ENCODE peak calls at places on chromosomes 4 and X, in eight cellular contexts. F is Karpas-422, M is PC-3, T is OCI-LY7, G is neural progenitor cell, C is mammary epithelial cell, U is fibroblast of lung, K is PC-9. R is an unnamed sample.

GRCh38 chr4:154822775-154823174 is 41.7 kb downstream of the RBM46 start:
- DNase-seq in F (no peak), M (peak; percentile 36), T (no peak), G (no peak), C (peak; percentile 67), U (peak; percentile 66), K (no peak), R (peak; percentile 91)

GRCh38 chr4:118889313-118889694 is 650 bp downstream of the SYNPO2 start:
- DNase-seq in F (peak; percentile 47), M (no peak), T (no peak), G (no peak), C (no peak), U (no peak), K (no peak), R (peak; percentile 10)

GRCh38 chr4:90099795-90100194 is 27.4 kb upstream of the CCSER1 start:
- DNase-seq in F (peak; percentile 86), M (peak; percentile 72), T (no peak), G (no peak), C (peak; percentile 72), U (peak; percentile 20), K (peak; percentile 9), R (peak; percentile 8)

GRCh38 chrX:75892749-75893148 is 107.7 kb upstream of the MAGEE2 start:
- DNase-seq in F (no peak), M (no peak), T (no peak), G (no peak), C (no peak), U (no peak), K (no peak), R (no peak)

GRCh38 chr4:26590639-26591038 is 6.8 kb downstream of the TBC1D19 start:
- DNase-seq in F (no peak), M (peak; percentile 59), T (no peak), G (no peak), C (peak; percentile 79), U (peak; percentile 87), K (peak; percentile 47), R (peak; percentile 36)

GRCh38 chr4:109751852-109752251 is 22.0 kb upstream of the PLA2G12A start:
- DNase-seq in F (no peak), M (no peak), T (no peak), G (no peak), C (no peak), U (no peak), K (no peak), R (no peak)

GRCh38 chr4:121253961-121254360 is 89.8 kb upstream of the TNIP3 start:
- DNase-seq in F (no peak), M (no peak), T (no peak), G (no peak), C (no peak), U (peak; percentile 1), K (no peak), R (no peak)

GRCh38 chrX:3599787-3600465 is 113.5 kb downstream of the PRKX start:
- DNase-seq in F (no peak), M (no peak), T (no peak), G (no peak), C (no peak), U (peak; percentile 24), K (no peak), R (peak; percentile 61)

GRCh38 chr4:153519677-153520076 is 53.5 kb downstream of the TMEM131L start:
- DNase-seq in F (no peak), M (no peak), T (no peak), G (no peak), C (no peak), U (no peak), K (no peak), R (no peak)

GRCh38 chrX:115344885-115345653 is 55.6 kb downstream of the LUZP4 start:
- DNase-seq in F (no peak), M (peak; percentile 86), T (no peak), G (peak; percentile 86), C (peak; percentile 85), U (peak; percentile 96), K (peak; percentile 87), R (peak; percentile 93)

GRCh38 chrX:25175171-25175570 is 159.4 kb upstream of the ARX start:
- DNase-seq in F (no peak), M (no peak), T (no peak), G (no peak), C (no peak), U (no peak), K (no peak), R (no peak)

GRCh38 chr4:77662396-77662795 is 56.8 kb downstream of the CXCL13 start:
- DNase-seq in F (no peak), M (no peak), T (no peak), G (no peak), C (no peak), U (no peak), K (no peak), R (no peak)

GRCh38 chr4:4388418-4388817 is 1.5 kb downstream of the NSG1 start:
- DNase-seq in F (no peak), M (no peak), T (peak; percentile 33), G (no peak), C (no peak), U (no peak), K (no peak), R (no peak)

GRCh38 chr4:4386296-4386735 is 586 bp upstream of the NSG1 start:
- DNase-seq in F (no peak), M (no peak), T (peak; percentile 66), G (peak; percentile 65), C (peak; percentile 23), U (no peak), K (no peak), R (no peak)

GRCh38 chr4:4385729-4386295 is 1.1 kb upstream of the NSG1 start:
- DNase-seq in F (no peak), M (no peak), T (no peak), G (no peak), C (no peak), U (no peak), K (no peak), R (no peak)

GRCh38 chr4:4387531-4388311 is 819 bp downstream of the NSG1 start:
- DNase-seq in F (no peak), M (no peak), T (peak; percentile 32), G (peak; percentile 42), C (no peak), U (no peak), K (no peak), R (peak; percentile 24)

GRCh38 chr4:4386736-4387392 is at the start of gene NSG1:
- DNase-seq in F (no peak), M (no peak), T (peak; percentile 53), G (peak; percentile 73), C (peak; percentile 58), U (peak; percentile 50), K (no peak), R (peak; percentile 60)
- H3K27ac ChIP-seq in F (no peak within 1 kb of the TSS), M (no peak within 1 kb of the TSS), T (peak within 1 kb of the TSS; percentile 54), G (no peak within 1 kb of the TSS), C (no peak within 1 kb of the TSS), U (no peak within 1 kb of the TSS), K (no peak within 1 kb of the TSS), R (no peak within 1 kb of the TSS)

GRCh38 chr4:85180533-85180932 is 214.0 kb upstream of the WDFY3 start:
- DNase-seq in F (no peak), M (no peak), T (no peak), G (no peak), C (no peak), U (no peak), K (no peak), R (no peak)
- H2AFZ ChIP-seq in F (no peak overlapping the region), M (no peak overlapping the region), T (no peak overlapping the region), G (peak overlapping the region; percentile 35), C (no peak overlapping the region), U (no peak overlapping the region), K (peak overlapping the region; percentile 55), R (no peak overlapping the region)

DNA sequence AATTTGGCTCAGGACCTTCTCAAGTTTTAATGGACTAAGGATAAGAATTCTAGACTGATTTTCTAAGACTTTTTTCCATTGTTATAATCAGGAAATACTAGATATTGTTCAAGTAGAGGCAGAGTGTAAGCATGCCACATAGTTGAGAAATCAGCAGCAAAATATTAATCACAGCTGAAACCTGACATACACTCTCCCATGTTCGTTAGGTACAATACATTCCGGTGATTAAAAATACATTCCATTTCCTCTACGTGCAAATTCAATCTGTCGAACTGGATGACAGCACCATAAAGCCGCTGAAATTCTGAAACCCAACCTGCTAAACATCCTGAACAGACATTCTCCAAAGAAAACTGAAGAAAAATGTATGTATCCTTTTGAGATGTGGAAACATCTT is 587.6 kb upstream of the DIPK2B start:
- DNase-seq in F (no peak), M (no peak), T (no peak), G (no peak), C (peak; percentile 78), U (peak; percentile 76), K (no peak), R (no peak)
- H3K4me1 ChIP-seq in F (no peaks in the 10 kb centered on the region), M (peaks cover 8% of the 10 kb centered on the region), T (no peaks in the 10 kb centered on the region), G (peaks cover 5% of the 10 kb centered on the region), C (peaks cover 59% of the 10 kb centered on the region), U (peaks cover 8% of the 10 kb centered on the region), K (no peaks in the 10 kb centered on the region), R (peaks cover 23% of the 10 kb centered on the region)

GRCh38 chr4:105569014-105569850 is 16.8 kb downstream of the ARHGEF38 start:
- DNase-seq in F (no peak), M (peak; percentile 77), T (no peak), G (no peak), C (peak; percentile 23), U (no peak), K (no peak), R (no peak)
- H3K27ac ChIP-seq in F (no peak overlapping the region), M (peak overlapping the region; percentile 75), T (no peak overlapping the region), G (no peak overlapping the region), C (no peak overlapping the region), U (no peak overlapping the region), K (no peak overlapping the region), R (no peak overlapping the region)

DNA sequence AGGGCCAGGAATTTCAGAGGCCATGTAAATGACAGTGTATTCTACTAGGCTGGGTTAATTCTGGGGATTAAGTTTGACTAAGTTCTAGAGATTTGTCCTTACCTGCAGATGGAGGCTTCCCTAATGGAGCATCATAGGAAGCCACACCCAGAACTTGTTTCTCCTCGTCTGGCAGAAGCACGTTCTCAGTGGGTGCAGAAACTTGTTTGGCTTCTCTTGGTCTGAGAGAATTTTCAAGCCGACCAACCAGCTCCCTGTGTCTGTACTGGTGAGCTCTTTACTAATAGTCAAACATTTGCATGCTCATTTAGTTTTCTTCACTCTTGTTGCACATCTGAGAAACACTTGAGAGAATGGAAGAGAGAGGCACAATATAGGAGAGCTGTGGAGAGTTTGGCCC is 906 bp upstream of the ATP10D start:
- DNase-seq in F (peak; percentile 78), M (no peak), T (no peak), G (no peak), C (peak; percentile 76), U (no peak), K (no peak), R (no peak)
- H2AFZ ChIP-seq in F (peak overlapping the region; percentile 86), M (peak overlapping the region; percentile 26), T (peak overlapping the region; percentile 89), G (peak overlapping the region; percentile 52), C (peak overlapping the region; percentile 64), U (no peak overlapping the region), K (no peak overlapping the region), R (peak overlapping the region; percentile 85)

GRCh38 chr4:97841512-97841911 is 301.8 kb downstream of the STPG2 start:
- DNase-seq in F (no peak), M (no peak), T (no peak), G (no peak), C (no peak), U (no peak), K (no peak), R (no peak)

GRCh38 chr4:97851115-97851514 is 292.2 kb downstream of the STPG2 start:
- DNase-seq in F (no peak), M (no peak), T (no peak), G (no peak), C (no peak), U (no peak), K (no peak), R (no peak)

GRCh38 chr4:97845758-97846157 is 297.5 kb downstream of the STPG2 start:
- DNase-seq in F (no peak), M (no peak), T (no peak), G (no peak), C (no peak), U (no peak), K (no peak), R (no peak)
- H3K4me1 ChIP-seq in F (no peaks in the 10 kb centered on the region), M (no peaks in the 10 kb centered on the region), T (no peaks in the 10 kb centered on the region), G (no peaks in the 10 kb centered on the region), C (no peaks in the 10 kb centered on the region), U (no peaks in the 10 kb centered on the region), K (no peaks in the 10 kb centered on the region), R (no peaks in the 10 kb centered on the region)

R was measured in GM23248.